ENCODE peak calls at places on chromosome 1, in five cellular contexts. One of them, this sample, is unnamed.

GRCh38 chr1:20896824-20897223 is 109.7 kb upstream of the HP1BP3 start:
- DNase-seq in sigmoid colon: no peak
- DNase-seq in heart right ventricle: no peak
- DNase-seq in fibroblast of pulmonary artery: peak; percentile 91
- DNase-seq in coronary artery: no peak
- DNase-seq in this sample: peak; percentile 81

GRCh38 chr1:237811633-237812032 is 79.1 kb downstream of the ZP4 start:
- DNase-seq in fibroblast of pulmonary artery: no peak
- DNase-seq in sigmoid colon: no peak
- DNase-seq in heart right ventricle: no peak
- DNase-seq in coronary artery: no peak
- DNase-seq in this sample: no peak

GRCh38 chr1:25869909-25870606 is 5.5 kb downstream of the PAQR7 start:
- DNase-seq in heart right ventricle: no peak
- DNase-seq in coronary artery: no peak
- DNase-seq in fibroblast of pulmonary artery: no peak
- DNase-seq in sigmoid colon: peak; percentile 46
- DNase-seq in this sample: no peak

GRCh38 chr1:12064073-12064969 is 1.2 kb downstream of the TNFRSF8 start:
- DNase-seq in sigmoid colon: no peak
- DNase-seq in heart right ventricle: no peak
- DNase-seq in fibroblast of pulmonary artery: no peak
- DNase-seq in coronary artery: no peak
- DNase-seq in this sample: no peak

GRCh38 chr1:216794541-216795055 is 71.4 kb upstream of the ESRRG start:
- DNase-seq in heart right ventricle: no peak
- DNase-seq in sigmoid colon: no peak
- DNase-seq in coronary artery: no peak
- DNase-seq in fibroblast of pulmonary artery: no peak
- DNase-seq in this sample: peak; percentile 61

GRCh38 chr1:81803423-81804103 is 2.8 kb downstream of the ADGRL2 start:
- DNase-seq in sigmoid colon: no peak
- DNase-seq in fibroblast of pulmonary artery: peak; percentile 52
- DNase-seq in heart right ventricle: no peak
- DNase-seq in coronary artery: peak; percentile 69
- DNase-seq in this sample: peak; percentile 55

GRCh38 chr1:83798965-83799364 is 200.0 kb downstream of the TTLL7 start:
- DNase-seq in fibroblast of pulmonary artery: no peak
- DNase-seq in sigmoid colon: no peak
- DNase-seq in heart right ventricle: no peak
- DNase-seq in coronary artery: no peak
- DNase-seq in this sample: no peak

GRCh38 chr1:236484310-236484971 is 39.3 kb upstream of the LGALS8 start:
- DNase-seq in sigmoid colon: no peak
- DNase-seq in heart right ventricle: no peak
- DNase-seq in coronary artery: no peak
- DNase-seq in fibroblast of pulmonary artery: no peak
- DNase-seq in this sample: no peak

GRCh38 chr1:210351496-210351895 is 22.8 kb downstream of the HHAT start:
- DNase-seq in fibroblast of pulmonary artery: no peak
- DNase-seq in sigmoid colon: no peak
- DNase-seq in heart right ventricle: no peak
- DNase-seq in coronary artery: no peak
- DNase-seq in this sample: no peak

GRCh38 chr1:228149341-228150020 is at the start of gene GJC2:
- DNase-seq in coronary artery: no peak
- DNase-seq in heart right ventricle: peak; percentile 66
- DNase-seq in fibroblast of pulmonary artery: peak; percentile 35
- DNase-seq in sigmoid colon: peak; percentile 90
- DNase-seq in this sample: no peak
- H3K4me3 ChIP-seq in coronary artery: peak within 1 kb of the TSS; percentile 61
- H3K4me3 ChIP-seq in heart right ventricle: no peak within 1 kb of the TSS
- H3K4me3 ChIP-seq in fibroblast of pulmonary artery: no peak within 1 kb of the TSS
- H3K4me3 ChIP-seq in sigmoid colon: peak within 1 kb of the TSS; percentile 50
- H3K4me3 ChIP-seq in this sample: peak within 1 kb of the TSS; percentile 8

GRCh38 chr1:231418101-231418740 is 3.9 kb downstream of the EGLN1 start:
- DNase-seq in sigmoid colon: no peak
- DNase-seq in heart right ventricle: no peak
- DNase-seq in fibroblast of pulmonary artery: no peak
- DNase-seq in coronary artery: no peak
- DNase-seq in this sample: no peak

GRCh38 chr1:231418741-231419107 is 3.4 kb downstream of the EGLN1 start:
- DNase-seq in fibroblast of pulmonary artery: no peak
- DNase-seq in heart right ventricle: no peak
- DNase-seq in coronary artery: no peak
- DNase-seq in sigmoid colon: no peak
- DNase-seq in this sample: peak; percentile 10

GRCh38 chr1:231419147-231419546 is 2.9 kb downstream of the EGLN1 start:
- DNase-seq in fibroblast of pulmonary artery: no peak
- DNase-seq in heart right ventricle: no peak
- DNase-seq in coronary artery: no peak
- DNase-seq in sigmoid colon: no peak
- DNase-seq in this sample: peak; percentile 4

GRCh38 chr1:231416896-231417295 is 5.2 kb downstream of the EGLN1 start:
- DNase-seq in fibroblast of pulmonary artery: no peak
- DNase-seq in heart right ventricle: no peak
- DNase-seq in sigmoid colon: no peak
- DNase-seq in coronary artery: no peak
- DNase-seq in this sample: no peak

DNA sequence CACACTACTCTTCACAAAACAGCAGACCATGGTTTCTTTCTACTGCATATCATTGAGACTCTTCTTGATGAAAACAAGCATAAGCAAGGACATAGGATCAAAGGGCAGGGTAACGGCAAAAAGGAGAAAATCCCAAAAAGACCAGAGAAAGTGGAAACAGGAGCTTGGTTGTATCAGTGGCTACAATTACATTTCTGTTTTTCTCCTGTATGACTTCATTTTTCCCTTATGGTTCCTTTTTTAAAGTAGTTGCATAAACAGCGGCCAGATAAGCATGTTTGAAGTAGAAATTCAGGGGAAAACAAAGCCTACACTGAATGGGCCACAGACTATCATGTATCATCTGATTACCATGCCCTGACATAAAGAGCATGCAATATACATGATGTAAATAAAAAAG is 4.6 kb downstream of the EGLN1 start:
- DNase-seq in coronary artery: no peak
- DNase-seq in heart right ventricle: no peak
- DNase-seq in fibroblast of pulmonary artery: no peak
- DNase-seq in sigmoid colon: no peak
- DNase-seq in this sample: no peak
- H3K4me3 ChIP-seq in coronary artery: peak overlapping the region; percentile 93
- H3K4me3 ChIP-seq in heart right ventricle: peak overlapping the region; percentile 5
- H3K4me3 ChIP-seq in fibroblast of pulmonary artery: peak overlapping the region; percentile 67
- H3K4me3 ChIP-seq in sigmoid colon: peak overlapping the region; percentile 88
- H3K4me3 ChIP-seq in this sample: no peak overlapping the region

GRCh38 chr1:107991371-107992066 is 26.5 kb upstream of the VAV3 start:
- DNase-seq in coronary artery: no peak
- DNase-seq in fibroblast of pulmonary artery: peak; percentile 82
- DNase-seq in sigmoid colon: no peak
- DNase-seq in heart right ventricle: no peak
- DNase-seq in this sample: peak; percentile 79

GRCh38 chr1:107993920-107994319 is 28.9 kb upstream of the VAV3 start:
- DNase-seq in heart right ventricle: no peak
- DNase-seq in fibroblast of pulmonary artery: no peak
- DNase-seq in sigmoid colon: no peak
- DNase-seq in coronary artery: no peak
- DNase-seq in this sample: peak; percentile 32

GRCh38 chr1:107992341-107992740 is 27.4 kb upstream of the VAV3 start:
- DNase-seq in sigmoid colon: no peak
- DNase-seq in heart right ventricle: no peak
- DNase-seq in fibroblast of pulmonary artery: no peak
- DNase-seq in coronary artery: no peak
- DNase-seq in this sample: no peak

GRCh38 chr1:107990606-107991005 is 25.6 kb upstream of the VAV3 start:
- DNase-seq in heart right ventricle: no peak
- DNase-seq in coronary artery: no peak
- DNase-seq in fibroblast of pulmonary artery: no peak
- DNase-seq in sigmoid colon: no peak
- DNase-seq in this sample: peak; percentile 73
- H3K4me3 ChIP-seq in heart right ventricle: no peak overlapping the region
- H3K4me3 ChIP-seq in coronary artery: no peak overlapping the region
- H3K4me3 ChIP-seq in fibroblast of pulmonary artery: no peak overlapping the region
- H3K4me3 ChIP-seq in sigmoid colon: no peak overlapping the region
- H3K4me3 ChIP-seq in this sample: no peak overlapping the region

GRCh38 chr1:86503477-86504129 is 34.9 kb downstream of the CLCA1 start:
- DNase-seq in sigmoid colon: peak; percentile 77
- DNase-seq in heart right ventricle: peak; percentile 65
- DNase-seq in coronary artery: no peak
- DNase-seq in fibroblast of pulmonary artery: peak; percentile 48
- DNase-seq in this sample: no peak
- H3K4me3 ChIP-seq in sigmoid colon: peak overlapping the region; percentile 39
- H3K4me3 ChIP-seq in heart right ventricle: no peak overlapping the region
- H3K4me3 ChIP-seq in coronary artery: peak overlapping the region; percentile 59
- H3K4me3 ChIP-seq in fibroblast of pulmonary artery: peak overlapping the region; percentile 27
- H3K4me3 ChIP-seq in this sample: no peak overlapping the region

GRCh38 chr1:67479146-67479891 is 49.1 kb upstream of the SERBP1 start:
- DNase-seq in coronary artery: no peak
- DNase-seq in fibroblast of pulmonary artery: peak; percentile 39
- DNase-seq in heart right ventricle: peak; percentile 28
- DNase-seq in sigmoid colon: no peak
- DNase-seq in this sample: peak; percentile 35

GRCh38 chr1:67485046-67485811 is 55.0 kb upstream of the SERBP1 start:
- DNase-seq in sigmoid colon: no peak
- DNase-seq in coronary artery: no peak
- DNase-seq in heart right ventricle: no peak
- DNase-seq in fibroblast of pulmonary artery: no peak
- DNase-seq in this sample: no peak

GRCh38 chr1:67484492-67484891 is 54.3 kb upstream of the SERBP1 start:
- DNase-seq in sigmoid colon: no peak
- DNase-seq in coronary artery: no peak
- DNase-seq in fibroblast of pulmonary artery: peak; percentile 25
- DNase-seq in heart right ventricle: peak; percentile 12
- DNase-seq in this sample: no peak

DNA sequence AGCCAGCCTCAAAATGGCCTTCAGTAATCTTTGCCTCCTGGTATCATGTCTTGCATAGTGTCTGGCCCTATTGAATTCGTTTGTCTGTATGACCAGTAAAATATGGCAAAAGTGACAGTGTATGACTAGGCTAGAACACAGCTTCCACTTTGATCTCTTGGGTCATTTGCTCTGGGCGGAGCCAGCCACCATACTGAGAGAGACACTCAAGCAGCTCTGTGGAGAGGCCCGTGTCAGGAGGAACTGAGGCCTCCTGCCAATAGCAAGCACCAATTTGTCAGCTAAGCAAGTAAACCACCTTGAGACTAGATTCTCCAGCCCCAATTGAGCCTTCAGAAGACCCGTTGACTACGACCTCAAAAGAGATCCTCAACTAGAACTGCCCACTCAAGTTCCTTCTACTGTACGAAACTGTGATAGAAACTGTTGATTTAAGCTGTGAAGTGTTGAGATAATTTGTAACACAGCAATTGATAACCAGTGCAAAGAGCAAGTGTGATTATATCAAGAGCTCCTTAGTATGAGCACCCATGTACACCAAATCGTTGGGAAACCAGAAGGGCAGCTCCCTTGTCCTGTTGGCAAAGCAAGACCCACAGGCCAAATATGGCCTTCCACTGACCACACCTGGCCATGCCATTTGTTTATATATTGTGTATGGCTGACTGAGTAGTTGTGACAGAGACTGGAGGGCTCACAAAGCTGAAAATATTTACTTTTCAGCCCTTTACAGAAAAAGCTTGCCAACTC is 52.7 kb upstream of the SERBP1 start:
- DNase-seq in coronary artery: no peak
- DNase-seq in sigmoid colon: no peak
- DNase-seq in fibroblast of pulmonary artery: no peak
- DNase-seq in heart right ventricle: no peak
- DNase-seq in this sample: no peak
- H3K4me3 ChIP-seq in coronary artery: no peak overlapping the region
- H3K4me3 ChIP-seq in sigmoid colon: no peak overlapping the region
- H3K4me3 ChIP-seq in fibroblast of pulmonary artery: no peak overlapping the region
- H3K4me3 ChIP-seq in heart right ventricle: no peak overlapping the region
- H3K4me3 ChIP-seq in this sample: no peak overlapping the region

GRCh38 chr1:186768906-186769305 is 59.8 kb upstream of the PLA2G4A start:
- DNase-seq in coronary artery: no peak
- DNase-seq in sigmoid colon: no peak
- DNase-seq in heart right ventricle: no peak
- DNase-seq in fibroblast of pulmonary artery: no peak
- DNase-seq in this sample: no peak
- H3K4me3 ChIP-seq in coronary artery: no peak overlapping the region
- H3K4me3 ChIP-seq in sigmoid colon: no peak overlapping the region
- H3K4me3 ChIP-seq in heart right ventricle: no peak overlapping the region
- H3K4me3 ChIP-seq in fibroblast of pulmonary artery: no peak overlapping the region
- H3K4me3 ChIP-seq in this sample: no peak overlapping the region

DNA sequence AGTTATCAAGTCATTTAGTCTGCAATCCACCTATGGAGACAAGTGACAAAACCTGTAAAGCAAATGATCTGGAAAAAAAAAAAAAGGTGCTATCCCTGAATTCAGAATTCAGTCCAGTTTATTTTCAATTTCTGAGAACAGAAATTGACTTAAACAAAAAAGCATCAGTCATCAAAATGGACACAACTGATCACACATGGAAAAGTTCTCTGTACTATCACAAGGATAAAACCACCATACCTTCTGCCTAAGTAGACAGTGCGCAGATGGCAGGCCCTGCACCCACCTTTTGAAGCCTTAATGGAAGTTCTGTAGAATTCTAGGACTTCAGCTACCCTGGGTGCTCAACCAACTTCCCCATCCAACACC is 3.5 kb downstream of the PABPC4 start:
- DNase-seq in sigmoid colon: no peak
- DNase-seq in coronary artery: no peak
- DNase-seq in fibroblast of pulmonary artery: no peak
- DNase-seq in heart right ventricle: no peak
- DNase-seq in this sample: no peak
- H3K4me3 ChIP-seq in sigmoid colon: peak overlapping the region; percentile 86
- H3K4me3 ChIP-seq in coronary artery: peak overlapping the region; percentile 93
- H3K4me3 ChIP-seq in fibroblast of pulmonary artery: peak overlapping the region; percentile 85
- H3K4me3 ChIP-seq in heart right ventricle: no peak overlapping the region
- H3K4me3 ChIP-seq in this sample: peak overlapping the region; percentile 21

This sample was measured in epithelial cell of esophagus.